ENCODE peak calls at places on chromosomes 1 and 21, in eight cellular contexts. C is GM23248; Y is H1; U is tibial artery; Q is psoas muscle; M is CD4-positive, CD25-positive, alpha-beta regulatory T cell; P is right cardiac atrium; D is cardiac muscle cell. V is an unnamed sample.

GRCh38 chr1:226365166-226365565 is 42.7 kb downstream of the PARP1 start:
- DNase-seq in C (no peak), Y (no peak), U (no peak), Q (no peak), M (no peak), P (no peak), D (no peak), V (no peak)

GRCh38 chr1:207314836-207315235 is 6.6 kb upstream of the CD55 start:
- DNase-seq in C (no peak), Y (no peak), U (no peak), Q (no peak), M (no peak), P (no peak), D (no peak), V (no peak)

GRCh38 chr1:150876111-150876434 is 326 bp downstream of the ARNT start:
- DNase-seq in C (peak; percentile 84), Y (no peak), U (peak; percentile 63), Q (no peak), M (no peak), P (no peak), D (peak; percentile 81), V (no peak)

GRCh38 chr1:54708385-54708784 is 7.3 kb upstream of the TTC4 start:
- DNase-seq in C (peak; percentile 8), Y (no peak), U (no peak), Q (no peak), M (no peak), P (no peak), D (no peak), V (no peak)

GRCh38 chr1:200671235-200671786 is 1.6 kb upstream of the DDX59 start:
- DNase-seq in C (no peak), Y (no peak), U (no peak), Q (no peak), M (no peak), P (no peak), D (no peak), V (no peak)

GRCh38 chr21:46120301-46121285 is 22.7 kb downstream of the COL6A2 start:
- DNase-seq in C (no peak), Y (no peak), U (no peak), Q (peak; percentile 42), M (no peak), P (peak; percentile 11), D (no peak), V (peak; percentile 8)

GRCh38 chr1:214707306-214708087 is 104.5 kb downstream of the CENPF start:
- DNase-seq in C (peak; percentile 73), Y (no peak), U (no peak), Q (no peak), M (no peak), P (no peak), D (peak; percentile 5), V (no peak)

GRCh38 chr1:221335161-221336101 is 406.5 kb downstream of the DUSP10 start:
- DNase-seq in C (peak; percentile 87), Y (no peak), U (peak; percentile 54), Q (peak; percentile 73), M (no peak), P (peak; percentile 26), D (peak; percentile 78), V (no peak)

GRCh38 chr21:41302976-41303375 is 13.6 kb upstream of the FAM3B start:
- DNase-seq in C (no peak), Y (no peak), U (no peak), Q (no peak), M (no peak), P (no peak), D (no peak), V (no peak)

DNA sequence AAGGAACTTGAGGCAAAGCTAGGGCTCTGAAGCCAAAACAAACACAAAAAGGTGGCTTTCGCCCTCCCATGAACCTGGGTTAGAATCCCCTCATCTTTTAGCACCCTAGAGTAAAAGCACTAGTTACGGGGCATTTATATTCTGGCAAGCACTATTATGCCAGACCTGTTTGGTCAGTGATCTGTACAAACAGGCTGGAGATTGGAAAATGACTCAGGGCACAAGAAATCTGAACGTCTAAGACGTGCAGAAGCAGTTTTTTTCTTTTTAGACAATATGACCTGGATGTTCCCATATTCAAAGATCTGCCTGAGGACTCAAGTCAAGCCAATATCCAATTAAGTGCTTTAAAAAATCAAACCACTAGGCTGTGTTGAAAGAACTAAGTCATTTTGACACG is 3.0 kb downstream of the ZNF436 start:
- DNase-seq in C (peak; percentile 10), Y (no peak), U (no peak), Q (no peak), M (no peak), P (no peak), D (no peak), V (no peak)
- H3K27ac ChIP-seq in C (no peak overlapping the region), Y (no peak overlapping the region), U (no peak overlapping the region), Q (no peak overlapping the region), M (no peak overlapping the region), P (no peak overlapping the region), D (no peak overlapping the region), V (no peak overlapping the region)

GRCh38 chr21:25424674-25425073 is 182.6 kb downstream of the MRPL39 start:
- DNase-seq in C (no peak), Y (no peak), U (no peak), Q (no peak), M (no peak), P (no peak), D (no peak), V (no peak)

GRCh38 chr21:25420831-25421230 is 186.4 kb downstream of the MRPL39 start:
- DNase-seq in C (no peak), Y (no peak), U (no peak), Q (no peak), M (no peak), P (no peak), D (no peak), V (no peak)

GRCh38 chr21:25424045-25424444 is 183.2 kb downstream of the MRPL39 start:
- DNase-seq in C (no peak), Y (no peak), U (no peak), Q (no peak), M (no peak), P (no peak), D (no peak), V (no peak)

GRCh38 chr21:25421327-25422028 is 185.8 kb downstream of the MRPL39 start:
- DNase-seq in C (peak; percentile 65), Y (no peak), U (peak; percentile 29), Q (no peak), M (peak; percentile 42), P (no peak), D (peak; percentile 45), V (peak; percentile 17)

GRCh38 chr21:25422610-25423608 is 184.4 kb downstream of the MRPL39 start:
- DNase-seq in C (no peak), Y (no peak), U (no peak), Q (no peak), M (no peak), P (no peak), D (no peak), V (no peak)
- H3K4me3 ChIP-seq in C (no peak overlapping the region), Y (no peak overlapping the region), U (no peak overlapping the region), Q (no peak overlapping the region), M (no peak overlapping the region), P (no peak overlapping the region), D (no peak overlapping the region), V (no peak overlapping the region)

DNA sequence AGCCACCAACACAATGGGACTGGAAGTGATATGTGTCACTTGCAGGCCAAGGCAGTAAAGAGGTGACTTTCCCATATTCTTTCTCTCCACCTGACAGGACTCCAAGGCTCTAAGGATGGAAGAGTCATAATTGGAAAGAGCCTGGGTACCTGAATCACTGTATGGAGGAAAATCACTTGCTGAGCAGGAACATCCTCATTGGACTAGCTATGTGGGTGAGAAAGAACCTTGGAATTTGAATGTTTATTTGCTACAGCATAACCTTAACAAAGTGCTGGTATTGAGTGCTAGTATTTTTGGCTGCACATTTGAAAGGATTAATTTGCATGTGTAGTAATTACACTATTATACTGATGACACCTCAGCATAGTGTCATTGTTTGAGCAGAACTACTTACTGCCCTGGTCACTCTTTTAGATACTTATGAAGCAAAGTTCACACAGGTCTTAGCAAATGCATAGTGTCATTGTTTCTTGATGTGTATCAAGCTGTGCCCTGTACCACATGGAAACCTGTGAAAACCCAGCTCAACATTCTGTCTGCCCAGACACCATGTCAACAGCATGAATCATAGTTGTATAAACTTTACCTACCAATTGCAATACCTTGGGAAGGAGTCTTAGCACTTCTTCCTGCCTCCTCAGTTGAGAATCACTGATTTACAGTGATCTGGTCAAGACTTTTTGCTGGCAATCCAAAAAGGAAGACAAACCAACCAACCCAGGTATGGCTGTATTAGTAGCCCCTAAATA is 5.1 kb upstream of the S100A10 start:
- DNase-seq in C (no peak), Y (no peak), U (no peak), Q (no peak), M (no peak), P (no peak), D (no peak), V (no peak)
- H3K27ac ChIP-seq in C (no peak overlapping the region), Y (no peak overlapping the region), U (no peak overlapping the region), Q (no peak overlapping the region), M (no peak overlapping the region), P (no peak overlapping the region), D (no peak overlapping the region), V (no peak overlapping the region)

DNA sequence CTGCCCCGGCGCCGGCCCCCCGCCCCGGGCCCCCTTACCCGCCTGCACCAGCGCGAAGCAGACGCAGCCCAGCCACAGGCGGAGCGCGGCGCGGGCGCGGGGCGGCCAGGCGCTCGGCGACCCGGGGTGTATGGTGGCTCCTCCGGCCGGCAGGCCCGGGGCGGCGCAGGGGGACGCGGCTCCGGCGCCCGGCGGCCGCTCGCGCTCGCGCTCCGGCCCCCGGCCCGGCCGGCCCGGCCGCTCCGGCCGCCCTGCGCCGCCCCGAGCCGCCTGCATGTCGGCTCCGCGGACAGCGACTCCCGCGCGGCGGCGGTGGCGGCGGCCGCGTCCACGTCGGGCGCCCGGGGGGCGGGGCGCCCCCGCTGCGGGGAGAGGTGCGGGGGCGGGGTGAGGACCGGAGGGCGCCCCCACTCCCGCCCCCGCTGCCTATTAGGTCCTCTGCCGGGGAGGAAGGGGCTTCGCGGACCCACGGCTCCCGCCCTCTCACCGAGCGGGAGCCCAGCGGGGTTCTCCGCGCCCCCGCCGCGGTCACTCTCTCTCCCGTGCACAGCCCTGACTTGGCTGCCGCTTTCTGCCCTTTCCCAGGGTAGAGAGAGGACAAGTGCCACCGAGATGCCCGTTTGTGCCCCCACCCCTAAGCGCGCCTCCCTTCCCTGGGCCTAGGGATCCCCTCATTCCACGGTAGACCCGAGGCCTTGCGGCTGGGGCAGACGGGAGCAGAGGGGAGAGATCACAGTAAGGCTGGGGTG is at the start of gene FNDC5:
- DNase-seq in C (peak; percentile 60), Y (no peak), U (no peak), Q (no peak), M (no peak), P (no peak), D (peak; percentile 43), V (peak; percentile 41)
- H3K4me3 ChIP-seq in C (peak within 1 kb of the TSS; percentile 66), Y (peak within 1 kb of the TSS; percentile 65), U (peak within 1 kb of the TSS; percentile 49), Q (peak within 1 kb of the TSS; percentile 63), M (no peak within 1 kb of the TSS), P (peak within 1 kb of the TSS; percentile 79), D (peak within 1 kb of the TSS; percentile 35), V (peak within 1 kb of the TSS; percentile 61)